ENCODE peak calls at places on chromosomes 1 and 21, in six cellular contexts. One of them, this sample, is unnamed. For H3K27me3 and H3K36me3, the result is how much of the 10 kb centered on the place peaks cover.

GRCh38 chr21:34909492-34910292 is 139.4 kb downstream of the RUNX1 start:
- DNase-seq in BJ: no peak
- DNase-seq in SJSA1: no peak
- DNase-seq in stomach: no peak
- DNase-seq in naive thymus-derived CD4-positive, alpha-beta T cell: no peak
- DNase-seq in tibial nerve: no peak
- DNase-seq in this sample: no peak

GRCh38 chr1:53634571-53634979 is 104.4 kb downstream of the GLIS1 start:
- DNase-seq in BJ: no peak
- DNase-seq in stomach: peak
- DNase-seq in tibial nerve: no peak
- DNase-seq in naive thymus-derived CD4-positive, alpha-beta T cell: no peak
- DNase-seq in SJSA1: peak
- DNase-seq in this sample: no peak

GRCh38 chr1:154626456-154627246 is 18.7 kb upstream of the ADAR start:
- DNase-seq in stomach: no peak
- DNase-seq in SJSA1: no peak
- DNase-seq in tibial nerve: no peak
- DNase-seq in naive thymus-derived CD4-positive, alpha-beta T cell: no peak
- DNase-seq in BJ: no peak
- DNase-seq in this sample: no peak

GRCh38 chr1:35959304-35959703 is 28.4 kb downstream of the AGO3 start:
- DNase-seq in stomach: no peak
- DNase-seq in SJSA1: no peak
- DNase-seq in BJ: no peak
- DNase-seq in naive thymus-derived CD4-positive, alpha-beta T cell: no peak
- DNase-seq in tibial nerve: no peak
- DNase-seq in this sample: no peak

GRCh38 chr1:171833091-171833822 is 8.0 kb upstream of the DNM3 start:
- DNase-seq in tibial nerve: no peak
- DNase-seq in naive thymus-derived CD4-positive, alpha-beta T cell: no peak
- DNase-seq in BJ: no peak
- DNase-seq in SJSA1: no peak
- DNase-seq in stomach: no peak
- DNase-seq in this sample: no peak

GRCh38 chr1:10429868-10430215 is 391 bp upstream of the CENPS start:
- DNase-seq in BJ: no peak
- DNase-seq in stomach: no peak
- DNase-seq in tibial nerve: no peak
- DNase-seq in naive thymus-derived CD4-positive, alpha-beta T cell: no peak
- DNase-seq in SJSA1: no peak
- DNase-seq in this sample: no peak

GRCh38 chr1:24988560-24988912 is 58.5 kb upstream of the RUNX3 start:
- DNase-seq in tibial nerve: no peak
- DNase-seq in stomach: no peak
- DNase-seq in naive thymus-derived CD4-positive, alpha-beta T cell: no peak
- DNase-seq in BJ: no peak
- DNase-seq in SJSA1: no peak
- DNase-seq in this sample: peak

GRCh38 chr1:26016944-26017545 is 4.5 kb upstream of the EXTL1 start:
- DNase-seq in BJ: no peak
- DNase-seq in tibial nerve: no peak
- DNase-seq in SJSA1: no peak
- DNase-seq in stomach: no peak
- DNase-seq in naive thymus-derived CD4-positive, alpha-beta T cell: no peak
- DNase-seq in this sample: no peak

GRCh38 chr1:220895412-220895946 is 16.2 kb downstream of the HLX start:
- DNase-seq in stomach: no peak
- DNase-seq in SJSA1: no peak
- DNase-seq in tibial nerve: no peak
- DNase-seq in naive thymus-derived CD4-positive, alpha-beta T cell: no peak
- DNase-seq in BJ: no peak
- DNase-seq in this sample: no peak

GRCh38 chr1:6121651-6122370 is 58.3 kb downstream of the CHD5 start:
- DNase-seq in SJSA1: no peak
- DNase-seq in naive thymus-derived CD4-positive, alpha-beta T cell: no peak
- DNase-seq in stomach: no peak
- DNase-seq in tibial nerve: no peak
- DNase-seq in BJ: no peak
- DNase-seq in this sample: no peak

GRCh38 chr1:102875756-102876155 is 232.6 kb downstream of the COL11A1 start:
- DNase-seq in BJ: no peak
- DNase-seq in stomach: no peak
- DNase-seq in tibial nerve: no peak
- DNase-seq in naive thymus-derived CD4-positive, alpha-beta T cell: no peak
- DNase-seq in SJSA1: no peak
- DNase-seq in this sample: no peak

GRCh38 chr21:32475162-32475812 is 62.8 kb downstream of the EVA1C start:
- DNase-seq in stomach: no peak
- DNase-seq in SJSA1: no peak
- DNase-seq in BJ: peak
- DNase-seq in tibial nerve: no peak
- DNase-seq in naive thymus-derived CD4-positive, alpha-beta T cell: no peak
- DNase-seq in this sample: no peak

GRCh38 chr1:113141650-113142473 is 68.9 kb downstream of the LRIG2 start:
- DNase-seq in SJSA1: no peak
- DNase-seq in stomach: no peak
- DNase-seq in BJ: no peak
- DNase-seq in tibial nerve: no peak
- DNase-seq in naive thymus-derived CD4-positive, alpha-beta T cell: no peak
- DNase-seq in this sample: no peak

GRCh38 chr1:194705123-194705522 is 1518.7 kb upstream of the B3GALT2 start:
- DNase-seq in tibial nerve: no peak
- DNase-seq in stomach: no peak
- DNase-seq in SJSA1: no peak
- DNase-seq in naive thymus-derived CD4-positive, alpha-beta T cell: no peak
- DNase-seq in BJ: no peak
- DNase-seq in this sample: no peak

DNA sequence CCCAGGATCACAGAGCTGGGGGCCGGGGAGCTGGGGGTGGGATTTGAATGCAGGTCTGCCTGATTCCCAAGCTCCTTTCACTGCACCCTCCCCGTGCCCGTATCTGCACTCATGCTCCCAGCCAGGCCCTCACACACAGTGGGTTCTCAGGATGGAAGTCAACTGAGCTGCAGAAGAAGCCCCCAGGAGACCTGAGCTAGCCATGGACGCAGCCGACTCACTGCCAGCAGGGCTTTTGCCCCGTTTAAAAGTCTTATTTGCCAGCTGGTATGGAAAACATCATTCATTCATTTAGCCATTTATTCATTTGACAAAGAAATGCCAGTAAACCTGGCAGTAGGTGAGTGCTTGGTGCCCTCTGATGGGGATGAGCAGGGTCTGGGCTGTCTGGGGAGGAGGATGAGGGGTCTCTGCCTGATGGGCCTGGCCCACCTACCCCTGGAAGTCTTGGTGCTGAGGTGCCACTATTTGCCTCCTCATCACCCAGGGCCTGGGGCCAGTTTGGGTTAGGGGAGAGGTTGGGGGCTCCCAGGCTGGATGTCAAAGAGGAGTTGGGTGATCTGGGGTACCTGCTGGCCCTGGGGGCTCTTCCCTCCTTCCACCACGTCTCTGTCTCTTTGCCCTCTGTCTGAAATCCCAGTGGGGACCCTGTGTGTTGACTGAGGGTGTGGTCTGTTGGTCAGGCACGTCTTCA is 2.8 kb downstream of the TNFRSF1B start:
- DNase-seq in SJSA1: no peak
- DNase-seq in naive thymus-derived CD4-positive, alpha-beta T cell: no peak
- DNase-seq in tibial nerve: no peak
- DNase-seq in BJ: no peak
- DNase-seq in stomach: no peak
- DNase-seq in this sample: no peak
- H3K4me3 ChIP-seq in SJSA1: no peak
- H3K4me3 ChIP-seq in naive thymus-derived CD4-positive, alpha-beta T cell: no peak
- H3K4me3 ChIP-seq in tibial nerve: no peak
- H3K4me3 ChIP-seq in BJ: no peak
- H3K4me3 ChIP-seq in stomach: no peak
- H3K4me3 ChIP-seq in this sample: no peak

GRCh38 chr1:51736702-51737101 is 119.8 kb downstream of the OSBPL9 start:
- DNase-seq in BJ: no peak
- DNase-seq in naive thymus-derived CD4-positive, alpha-beta T cell: no peak
- DNase-seq in SJSA1: no peak
- DNase-seq in stomach: no peak
- DNase-seq in tibial nerve: no peak
- DNase-seq in this sample: no peak

GRCh38 chr1:51744506-51745303 is 127.8 kb downstream of the OSBPL9 start:
- DNase-seq in SJSA1: no peak
- DNase-seq in stomach: no peak
- DNase-seq in BJ: no peak
- DNase-seq in tibial nerve: no peak
- DNase-seq in naive thymus-derived CD4-positive, alpha-beta T cell: no peak
- DNase-seq in this sample: no peak

GRCh38 chr1:51738681-51739080 is 121.8 kb downstream of the OSBPL9 start:
- DNase-seq in naive thymus-derived CD4-positive, alpha-beta T cell: no peak
- DNase-seq in stomach: no peak
- DNase-seq in BJ: no peak
- DNase-seq in SJSA1: no peak
- DNase-seq in tibial nerve: no peak
- DNase-seq in this sample: no peak

GRCh38 chr1:51741121-51741681 is 124.3 kb downstream of the OSBPL9 start:
- DNase-seq in SJSA1: no peak
- DNase-seq in naive thymus-derived CD4-positive, alpha-beta T cell: no peak
- DNase-seq in stomach: no peak
- DNase-seq in tibial nerve: no peak
- DNase-seq in BJ: no peak
- DNase-seq in this sample: no peak

DNA sequence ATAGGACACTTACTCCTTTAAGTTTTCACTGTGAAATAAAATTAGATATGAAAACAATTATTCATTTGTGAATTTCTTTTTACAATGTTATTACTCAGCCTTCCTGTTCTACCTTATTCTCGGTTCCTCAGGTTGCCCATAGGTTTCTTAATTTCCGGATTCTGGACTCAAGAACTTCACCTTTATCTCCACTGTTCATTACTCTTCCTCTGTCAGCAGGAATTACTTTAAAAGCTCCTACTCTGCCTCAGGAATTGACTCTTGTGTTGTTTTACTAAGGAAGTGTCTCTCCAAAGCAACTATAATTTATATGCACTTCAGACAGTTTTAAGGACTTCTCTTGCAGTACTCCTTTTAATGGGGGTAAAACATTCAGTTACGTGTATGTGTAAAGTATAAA is 123.8 kb downstream of the OSBPL9 start:
- DNase-seq in naive thymus-derived CD4-positive, alpha-beta T cell: no peak
- DNase-seq in stomach: no peak
- DNase-seq in SJSA1: no peak
- DNase-seq in BJ: no peak
- DNase-seq in tibial nerve: no peak
- DNase-seq in this sample: no peak
- H3K27me3 ChIP-seq in naive thymus-derived CD4-positive, alpha-beta T cell: under half
- H3K27me3 ChIP-seq in stomach: under half
- H3K27me3 ChIP-seq in SJSA1: under half
- H3K27me3 ChIP-seq in BJ: under half
- H3K27me3 ChIP-seq in tibial nerve: under half
- H3K27me3 ChIP-seq in this sample: under half

DNA sequence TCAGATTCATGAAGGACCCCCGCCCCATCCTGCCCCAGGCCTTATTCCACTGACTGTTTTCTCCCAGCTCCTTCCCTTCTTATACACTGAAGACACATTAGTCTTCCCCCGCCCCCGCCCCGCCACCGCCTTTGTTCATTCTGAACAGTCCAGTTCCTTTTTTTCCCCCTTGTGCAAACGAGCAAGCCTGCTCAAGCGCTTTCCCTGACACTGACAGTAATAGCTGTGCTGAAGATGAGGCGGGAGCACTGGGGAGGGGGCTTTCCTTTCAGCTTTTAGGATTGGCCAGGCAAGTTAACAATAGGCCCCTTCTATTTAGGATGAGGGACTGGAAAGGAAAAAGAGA is 29.0 kb upstream of the ZFP69B start:
- DNase-seq in stomach: no peak
- DNase-seq in SJSA1: no peak
- DNase-seq in naive thymus-derived CD4-positive, alpha-beta T cell: no peak
- DNase-seq in BJ: no peak
- DNase-seq in tibial nerve: no peak
- DNase-seq in this sample: no peak
- H3K36me3 ChIP-seq in stomach: under half
- H3K36me3 ChIP-seq in SJSA1: half or more
- H3K36me3 ChIP-seq in naive thymus-derived CD4-positive, alpha-beta T cell: under half
- H3K36me3 ChIP-seq in BJ: under half
- H3K36me3 ChIP-seq in tibial nerve: half or more
- H3K36me3 ChIP-seq in this sample: half or more

DNA sequence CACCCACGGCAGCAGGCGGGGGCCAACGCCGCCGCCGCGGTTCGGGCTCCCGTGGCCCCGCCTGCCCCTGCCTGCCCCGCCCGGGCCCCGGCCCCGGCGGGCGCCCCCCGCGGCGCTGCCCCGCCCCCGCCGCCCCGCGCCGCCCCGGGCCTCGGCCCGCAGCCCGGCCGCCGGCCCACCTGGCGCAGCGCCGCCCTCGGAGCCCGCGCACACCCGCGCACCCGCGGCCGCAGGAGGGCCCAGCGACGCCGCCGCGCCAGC is at the start of gene WNT3A:
- DNase-seq in SJSA1: no peak
- DNase-seq in naive thymus-derived CD4-positive, alpha-beta T cell: no peak
- DNase-seq in stomach: no peak
- DNase-seq in BJ: no peak
- DNase-seq in tibial nerve: no peak
- DNase-seq in this sample: no peak
- H3K4me3 ChIP-seq in SJSA1: no peak
- H3K4me3 ChIP-seq in naive thymus-derived CD4-positive, alpha-beta T cell: no peak
- H3K4me3 ChIP-seq in stomach: peak
- H3K4me3 ChIP-seq in BJ: no peak
- H3K4me3 ChIP-seq in tibial nerve: no peak
- H3K4me3 ChIP-seq in this sample: no peak

DNA sequence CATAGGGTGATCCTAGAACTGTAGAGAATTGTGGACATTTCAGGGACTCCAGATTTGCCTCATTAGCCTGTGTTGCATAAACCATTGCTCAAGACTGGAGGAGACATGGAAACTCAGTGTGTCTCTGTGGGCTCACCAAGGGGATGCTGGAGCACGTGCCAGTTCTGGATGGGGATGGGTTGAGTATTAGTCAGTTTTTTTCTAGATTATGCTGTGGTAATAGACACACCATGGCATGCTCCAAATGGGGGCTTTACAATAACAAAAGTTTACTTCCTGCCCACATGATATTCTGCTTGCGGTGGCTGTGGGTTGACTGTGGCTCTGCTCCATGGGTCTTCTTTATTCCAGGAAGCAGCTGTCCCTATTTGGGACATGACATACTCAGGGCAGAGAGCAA is 125.4 kb downstream of the FOXD2 start:
- DNase-seq in BJ: no peak
- DNase-seq in tibial nerve: no peak
- DNase-seq in stomach: no peak
- DNase-seq in SJSA1: no peak
- DNase-seq in naive thymus-derived CD4-positive, alpha-beta T cell: no peak
- DNase-seq in this sample: no peak
- H3K27me3 ChIP-seq in BJ: under half
- H3K27me3 ChIP-seq in tibial nerve: under half
- H3K27me3 ChIP-seq in stomach: under half
- H3K27me3 ChIP-seq in SJSA1: under half
- H3K27me3 ChIP-seq in naive thymus-derived CD4-positive, alpha-beta T cell: under half
- H3K27me3 ChIP-seq in this sample: under half